ENCODE peak calls at places on chromosomes 2 and 18, in five cellular contexts. G is MM.1S, R is OCI-LY7, B is GM23248, Q is neural progenitor cell. Z is an unnamed sample.

GRCh38 chr2:41775381-41776025 is 272.3 kb upstream of the PKDCC start:
- DNase-seq in Q (no peak), G (no peak), R (no peak), B (no peak), Z (no peak)

GRCh38 chr2:191150121-191150450 is 708 bp downstream of the STAT4 start:
- DNase-seq in B (no peak), Q (no peak), G (peak; percentile 42), R (no peak), Z (no peak)

GRCh38 chr2:61328707-61329251 is 142.1 kb downstream of the USP34 start:
- DNase-seq in B (peak; percentile 34), G (no peak), R (no peak), Q (no peak), Z (peak; percentile 12)

GRCh38 chr2:206915136-206915535 is 24.2 kb upstream of the CPO start:
- DNase-seq in Q (no peak), R (no peak), G (no peak), B (peak; percentile 97), Z (peak; percentile 68)

GRCh38 chr2:25165992-25166618 is 2.3 kb downstream of the POMC start:
- DNase-seq in R (peak; percentile 79), G (peak; percentile 65), Q (peak; percentile 63), B (no peak), Z (peak; percentile 35)

GRCh38 chr2:136809987-136810386 is 44.6 kb downstream of the THSD7B start:
- DNase-seq in B (no peak), G (no peak), Q (no peak), R (no peak), Z (no peak)

GRCh38 chr18:54127759-54128378 is 96.6 kb downstream of the MBD2 start:
- DNase-seq in R (peak; percentile 55), B (peak; percentile 79), Q (peak; percentile 78), G (peak; percentile 47), Z (peak; percentile 35)

GRCh38 chr2:161974417-161974816 is 99.6 kb downstream of the DPP4 start:
- DNase-seq in R (no peak), B (no peak), G (no peak), Q (no peak), Z (no peak)

GRCh38 chr2:28361991-28362710 is 30.5 kb upstream of the FOSL2 start:
- DNase-seq in Q (no peak), B (no peak), G (no peak), R (no peak), Z (no peak)

GRCh38 chr2:158482594-158482993 is 25.8 kb downstream of the PKP4 start:
- DNase-seq in R (no peak), B (peak; percentile 20), Q (no peak), G (no peak), Z (no peak)

GRCh38 chr2:239893236-239893515 is 132.0 kb downstream of the NDUFA10 start:
- DNase-seq in Q (no peak), R (peak; percentile 17), B (no peak), G (no peak), Z (no peak)

GRCh38 chr2:156649596-156649995 is 213.4 kb downstream of the GPD2 start:
- DNase-seq in G (no peak), Q (no peak), B (no peak), R (no peak), Z (no peak)

GRCh38 chr18:61965306-61965705 is 72.5 kb upstream of the RNF152 start:
- DNase-seq in Q (no peak), B (peak; percentile 26), R (no peak), G (no peak), Z (no peak)

GRCh38 chr2:146734042-146734715 is 1110.7 kb upstream of the ACVR2A start:
- DNase-seq in R (peak; percentile 22), Q (peak; percentile 58), G (peak; percentile 35), B (peak; percentile 80), Z (peak; percentile 60)

GRCh38 chr2:134375935-134376334 is 122.1 kb downstream of the MGAT5 start:
- DNase-seq in Q (peak; percentile 22), B (peak; percentile 32), R (no peak), G (no peak), Z (no peak)

GRCh38 chr18:46917808-46918600 is 602 bp downstream of the KATNAL2 start:
- DNase-seq in R (peak; percentile 32), G (no peak), B (peak; percentile 64), Q (peak; percentile 48), Z (no peak)

GRCh38 chr2:236177967-236178909 is 10.1 kb upstream of the GBX2 start:
- DNase-seq in R (no peak), Q (peak; percentile 90), G (peak; percentile 8), B (peak; percentile 77), Z (peak; percentile 56)

GRCh38 chr2:223868005-223868404 is 30.6 kb upstream of the AP1S3 start:
- DNase-seq in Q (no peak), B (no peak), G (peak; percentile 90), R (peak; percentile 70), Z (no peak)

GRCh38 chr2:13135856-13136255 is 419.1 kb downstream of the TRIB2 start:
- DNase-seq in G (no peak), B (no peak), Q (no peak), R (no peak), Z (no peak)

GRCh38 chr2:66544258-66544657 is 109.3 kb downstream of the MEIS1 start:
- DNase-seq in B (no peak), G (no peak), R (no peak), Q (no peak), Z (no peak)

GRCh38 chr18:75112486-75113096 is 96.3 kb downstream of the PTGR3 start:
- DNase-seq in G (no peak), B (no peak), Q (no peak), R (no peak), Z (no peak)

GRCh38 chr2:130288467-130289403 is 54.0 kb upstream of the IMP4 start:
- DNase-seq in R (no peak), Q (peak; percentile 36), G (no peak), B (no peak), Z (peak; percentile 33)

GRCh38 chr2:174120346-174120745 is 128.0 kb downstream of the OLA1 start:
- DNase-seq in G (no peak), Q (no peak), B (peak; percentile 38), R (no peak), Z (peak; percentile 82)

GRCh38 chr18:32321826-32322225 is 132.0 kb downstream of the MEP1B start:
- DNase-seq in R (no peak), Q (no peak), B (no peak), G (no peak), Z (no peak)

DNA sequence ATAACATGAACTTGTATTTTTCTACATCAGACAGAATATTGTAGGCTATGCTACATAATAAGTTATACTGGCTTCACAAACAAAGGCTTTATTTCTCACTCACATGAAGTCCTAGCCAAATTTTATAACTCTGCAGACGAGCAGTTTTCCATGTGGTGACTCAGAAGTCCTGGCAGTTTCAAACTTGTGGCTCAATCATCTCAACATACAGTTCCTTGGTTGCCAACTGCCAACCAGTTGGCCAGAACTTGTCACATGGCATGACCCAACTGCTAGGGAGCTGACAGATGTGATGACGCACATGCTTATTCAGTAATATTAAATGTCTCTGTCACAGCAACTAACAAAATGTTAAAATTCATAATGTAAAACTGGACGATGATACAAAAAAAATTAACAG is 63.8 kb upstream of the ZC3H15 start:
- DNase-seq in G (no peak), Q (no peak), B (peak; percentile 98), R (no peak), Z (no peak)
- TF ChIP-seq EZH2phosphoT487 in G (no peak), Q (no peak), B (no peak), R (no peak), Z (no peak)

DNA sequence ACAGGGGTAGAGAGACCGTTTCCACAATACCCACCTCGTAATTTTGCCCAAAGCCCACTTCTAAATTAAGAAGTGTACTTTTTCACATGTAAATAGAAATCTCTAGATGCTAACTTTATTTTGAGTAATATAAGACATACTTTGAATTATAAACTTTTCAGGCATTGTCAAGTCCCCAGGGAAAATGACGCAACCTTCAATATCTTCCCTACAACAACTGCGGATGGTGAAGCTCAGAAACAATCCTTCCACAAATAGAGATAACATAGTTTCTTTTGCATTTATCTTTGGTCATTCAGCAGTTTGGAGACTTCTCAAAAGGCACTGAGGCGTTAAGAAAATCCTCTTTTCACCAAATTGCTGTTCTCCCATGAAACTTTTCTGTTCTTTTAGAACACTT is 118.5 kb upstream of the DNAJC10 start:
- DNase-seq in G (no peak), B (no peak), Q (no peak), R (no peak), Z (no peak)
- TF ChIP-seq EZH2phosphoT487 in G (no peak), B (no peak), Q (no peak), R (no peak), Z (no peak)

GRCh38 chr2:74507926-74508520 is 528 bp upstream of the PCGF1 start:
- DNase-seq in Q (peak; percentile 56), R (no peak), B (peak; percentile 91), G (peak; percentile 20), Z (no peak)
- TF ChIP-seq EZH2phosphoT487 in Q (no peak), R (no peak), B (no peak), G (no peak), Z (no peak)

GRCh38 chr2:3603536-3604206 is 8.8 kb downstream of the COLEC11 start:
- DNase-seq in G (no peak), R (no peak), B (no peak), Q (no peak), Z (no peak)
- TF ChIP-seq EZH2phosphoT487 in G (no peak), R (no peak), B (no peak), Q (no peak), Z (no peak)